ENCODE peak calls at places on chromosomes 7 and 10, in four cellular contexts. N is Right ventricle myocardium inferior, B is A172, S is fibroblast of the conjunctiva. J is an unnamed sample.

GRCh38 chr10:84308021-84308420 is 20.4 kb upstream of the CCSER2 start:
- DNase-seq in N (no peak), S (no peak), B (no peak), J (no peak)

GRCh38 chr10:101467286-101467770 is 113.4 kb downstream of the BTRC start:
- DNase-seq in B (peak; percentile 64), N (no peak), S (peak; percentile 63), J (no peak)

GRCh38 chr7:1705856-1706255 is 35.8 kb downstream of the ELFN1 start:
- DNase-seq in B (no peak), S (no peak), N (no peak), J (no peak)

GRCh38 chr7:65951837-65952578 is 30.0 kb downstream of the GUSB start:
- DNase-seq in B (no peak), N (no peak), S (no peak), J (no peak)

GRCh38 chr7:84219310-84219709 is 24.7 kb upstream of the SEMA3A start:
- DNase-seq in S (no peak), N (no peak), B (peak; percentile 24), J (no peak)

GRCh38 chr7:2034291-2035201 is 198.2 kb downstream of the MAD1L1 start:
- DNase-seq in B (no peak), S (no peak), N (peak; percentile 23), J (peak; percentile 46)

GRCh38 chr7:137928626-137929025 is 73.3 kb downstream of the CREB3L2 start:
- DNase-seq in B (no peak), N (no peak), S (no peak), J (no peak)

GRCh38 chr10:2925631-2926030 is 141.7 kb upstream of the PFKP start:
- DNase-seq in S (no peak), B (peak; percentile 79), N (peak; percentile 79), J (no peak)